ENCODE peak calls at places on chromosome 21, in ten cellular contexts. U is nucleus accumbens; F is KG1; S is NCI-H748 treated with DMSO at 0.1 percent for 48 hours; V is sigmoid colon; A is posterior vena cava; J is LoVo; Q is GM10248; B is posterior cingulate gyrus; P is activated CD4-positive, alpha-beta T cell treated with anti-CD3 and anti-CD28 coated beads for 36 hours. I is an unnamed sample.

GRCh38 chr21:14376854-14377253 is 6.1 kb downstream of the HSPA13 start:
- DNase-seq in U (no peak), F (no peak), S (no peak), V (no peak), A (no peak), J (no peak), Q (no peak), B (no peak), P (no peak), I (no peak)

GRCh38 chr21:32328595-32328994 is 29.9 kb downstream of the MRAP start:
- DNase-seq in U (no peak), F (no peak), S (no peak), V (no peak), A (no peak), J (no peak), Q (no peak), B (no peak), P (no peak), I (no peak)

GRCh38 chr21:31493350-31493880 is 149.4 kb upstream of the TIAM1 start:
- DNase-seq in U (no peak), F (no peak), S (no peak), V (no peak), A (peak), J (no peak), Q (no peak), B (no peak), P (no peak), I (no peak)

GRCh38 chr21:41164981-41165650 is 2.8 kb upstream of the BACE2 start:
- DNase-seq in U (no peak), F (no peak), S (no peak), V (no peak), A (no peak), J (peak), Q (no peak), B (no peak), P (no peak), I (no peak)

GRCh38 chr21:46620846-46621245 is 14.6 kb upstream of the PRMT2 start:
- DNase-seq in U (no peak), F (no peak), S (no peak), V (no peak), A (no peak), J (no peak), Q (no peak), B (no peak), P (no peak), I (no peak)

GRCh38 chr21:44450999-44451398 is 4.3 kb upstream of the LRRC3 start:
- DNase-seq in U (no peak), F (no peak), S (no peak), V (no peak), A (peak), J (no peak), Q (no peak), B (peak), P (no peak), I (no peak)

GRCh38 chr21:35974801-35975200 is 85.5 kb downstream of the SETD4 start:
- DNase-seq in U (no peak), F (no peak), S (peak), V (no peak), A (no peak), J (no peak), Q (no peak), B (no peak), P (no peak), I (no peak)

GRCh38 chr21:43343992-43344886 is 82.7 kb downstream of the SIK1 start:
- DNase-seq in U (no peak), F (no peak), S (no peak), V (no peak), A (no peak), J (no peak), Q (no peak), B (no peak), P (no peak), I (no peak)

GRCh38 chr21:41823166-41823565 is 56.0 kb downstream of the PRDM15 start:
- DNase-seq in U (no peak), F (no peak), S (no peak), V (peak), A (no peak), J (no peak), Q (no peak), B (peak), P (no peak), I (no peak)

GRCh38 chr21:31781737-31782136 is 49.8 kb upstream of the SCAF4 start:
- DNase-seq in U (no peak), F (no peak), S (peak), V (peak), A (peak), J (peak), Q (no peak), B (peak), P (no peak), I (no peak)

GRCh38 chr21:27570306-27570868 is 603.5 kb upstream of the ADAMTS5 start:
- DNase-seq in U (no peak), F (no peak), S (no peak), V (peak), A (peak), J (no peak), Q (no peak), B (no peak), P (no peak), I (no peak)

GRCh38 chr21:43193651-43194302 is 25.0 kb downstream of the CRYAA start:
- DNase-seq in U (no peak), F (no peak), S (no peak), V (peak), A (peak), J (no peak), Q (no peak), B (peak), P (peak), I (no peak)

GRCh38 chr21:41419921-41420862 is 5.8 kb upstream of the MX1 start:
- DNase-seq in U (peak), F (peak), S (no peak), V (peak), A (peak), J (peak), Q (peak), B (peak), P (peak), I (no peak)

GRCh38 chr21:28487455-28488070 is 505.1 kb downstream of the LTN1 start:
- DNase-seq in U (no peak), F (no peak), S (no peak), V (no peak), A (no peak), J (no peak), Q (no peak), B (no peak), P (no peak), I (no peak)

GRCh38 chr21:38985423-38986378 is 180.0 kb downstream of the ETS2 start:
- DNase-seq in U (no peak), F (peak), S (peak), V (peak), A (peak), J (no peak), Q (peak), B (peak), P (peak), I (peak)

GRCh38 chr21:16071082-16071481 is 341.3 kb downstream of the USP25 start:
- DNase-seq in U (peak), F (no peak), S (no peak), V (peak), A (peak), J (no peak), Q (no peak), B (peak), P (no peak), I (no peak)

GRCh38 chr21:42061866-42062542 is 9.1 kb upstream of the UMODL1 start:
- DNase-seq in U (no peak), F (no peak), S (no peak), V (no peak), A (peak), J (no peak), Q (peak), B (peak), P (peak), I (no peak)

GRCh38 chr21:45613396-45613795 is 30.1 kb upstream of the PCBP3 start:
- DNase-seq in U (no peak), F (no peak), S (no peak), V (no peak), A (peak), J (no peak), Q (no peak), B (no peak), P (no peak), I (no peak)

GRCh38 chr21:41168391-41169257 is 664 bp downstream of the BACE2 start:
- DNase-seq in U (no peak), F (no peak), S (peak), V (peak), A (peak), J (peak), Q (peak), B (peak), P (peak), I (no peak)

GRCh38 chr21:46610018-46610701 is 5.3 kb upstream of the S100B start:
- DNase-seq in U (no peak), F (no peak), S (no peak), V (no peak), A (no peak), J (no peak), Q (peak), B (no peak), P (no peak), I (no peak)

GRCh38 chr21:42524341-42525227 is 10.9 kb downstream of the SLC37A1 start:
- DNase-seq in U (no peak), F (no peak), S (peak), V (peak), A (no peak), J (no peak), Q (peak), B (no peak), P (peak), I (no peak)

GRCh38 chr21:39055167-39055767 is 128.0 kb downstream of the PSMG1 start:
- DNase-seq in U (no peak), F (no peak), S (no peak), V (no peak), A (no peak), J (no peak), Q (no peak), B (no peak), P (no peak), I (no peak)

GRCh38 chr21:46622226-46622625 is 13.2 kb upstream of the PRMT2 start:
- DNase-seq in U (peak), F (peak), S (no peak), V (peak), A (no peak), J (no peak), Q (no peak), B (peak), P (peak), I (no peak)

GRCh38 chr21:18460979-18461378 is 57.4 kb upstream of the TMPRSS15 start:
- DNase-seq in U (no peak), F (no peak), S (no peak), V (no peak), A (no peak), J (no peak), Q (no peak), B (no peak), P (no peak), I (no peak)

GRCh38 chr21:45590726-45591618 is 48.7 kb upstream of the SLC19A1 start:
- DNase-seq in U (no peak), F (no peak), S (no peak), V (peak), A (peak), J (no peak), Q (peak), B (peak), P (peak), I (peak)

GRCh38 chr21:32256873-32257620 is 21.8 kb downstream of the MIS18A start:
- DNase-seq in U (peak), F (no peak), S (peak), V (peak), A (peak), J (peak), Q (no peak), B (peak), P (no peak), I (no peak)

GRCh38 chr21:25509862-25510261 is 97.4 kb downstream of the MRPL39 start:
- DNase-seq in U (no peak), F (no peak), S (no peak), V (no peak), A (no peak), J (no peak), Q (peak), B (no peak), P (no peak), I (no peak)

GRCh38 chr21:35254006-35254751 is 205.1 kb upstream of the RUNX1 start:
- DNase-seq in U (no peak), F (no peak), S (no peak), V (no peak), A (no peak), J (peak), Q (no peak), B (no peak), P (no peak), I (no peak)

GRCh38 chr21:35136106-35136505 is 87.0 kb upstream of the RUNX1 start:
- DNase-seq in U (no peak), F (no peak), S (no peak), V (no peak), A (no peak), J (no peak), Q (no peak), B (no peak), P (no peak), I (no peak)

GRCh38 chr21:44930543-44930981 is 9.3 kb upstream of the SLX9 start:
- DNase-seq in U (no peak), F (no peak), S (no peak), V (no peak), A (no peak), J (no peak), Q (no peak), B (peak), P (peak), I (no peak)

GRCh38 chr21:25298512-25299491 is 308.5 kb downstream of the MRPL39 start:
- DNase-seq in U (no peak), F (no peak), S (no peak), V (no peak), A (no peak), J (no peak), Q (peak), B (no peak), P (no peak), I (peak)

GRCh38 chr21:18711662-18712061 is 308.1 kb upstream of the TMPRSS15 start:
- DNase-seq in U (no peak), F (no peak), S (no peak), V (no peak), A (no peak), J (no peak), Q (no peak), B (no peak), P (no peak), I (no peak)

GRCh38 chr21:41973427-41973831 is 19.6 kb upstream of the C2CD2 start:
- DNase-seq in U (no peak), F (no peak), S (no peak), V (no peak), A (no peak), J (no peak), Q (no peak), B (peak), P (no peak), I (no peak)

GRCh38 chr21:32413697-32414578 is 1.4 kb downstream of the EVA1C start:
- DNase-seq in U (peak), F (no peak), S (peak), V (peak), A (no peak), J (peak), Q (no peak), B (no peak), P (peak), I (no peak)

GRCh38 chr21:16751705-16752104 is 761.1 kb upstream of the CXADR start:
- DNase-seq in U (no peak), F (no peak), S (no peak), V (no peak), A (no peak), J (no peak), Q (no peak), B (no peak), P (no peak), I (no peak)

GRCh38 chr21:26945916-26946315 is 21.0 kb downstream of the ADAMTS5 start:
- DNase-seq in U (no peak), F (no peak), S (no peak), V (no peak), A (peak), J (no peak), Q (no peak), B (no peak), P (no peak), I (no peak)

GRCh38 chr21:15222711-15223110 is 157.9 kb upstream of the NRIP1 start:
- DNase-seq in U (no peak), F (no peak), S (no peak), V (no peak), A (no peak), J (no peak), Q (no peak), B (no peak), P (peak), I (no peak)

GRCh38 chr21:16407403-16408279 is 677.9 kb downstream of the USP25 start:
- DNase-seq in U (no peak), F (no peak), S (no peak), V (no peak), A (no peak), J (no peak), Q (no peak), B (no peak), P (no peak), I (no peak)

GRCh38 chr21:45592208-45592619 is 50.0 kb upstream of the SLC19A1 start:
- DNase-seq in U (no peak), F (no peak), S (no peak), V (peak), A (no peak), J (no peak), Q (peak), B (no peak), P (peak), I (peak)

I was measured in GM18507.